ENCODE peak calls at places on chromosomes 7 and 10, in ten cellular contexts. Y is AG09319, U is ovary, T is HCT116, R is psoas muscle, F is sigmoid colon, W is GM23338, E is fibroblast of the aortic adventitia, M is GM13977, V is mesothelial cell of epicardium. N is an unnamed sample.

GRCh38 chr10:22717728-22718127 is 3.4 kb upstream of the PIP4K2A start:
- DNase-seq in Y (no peak), U (no peak), T (no peak), R (no peak), F (no peak), W (no peak), E (no peak), M (no peak), V (no peak), N (no peak)

GRCh38 chr10:48215983-48216505 is 58.5 kb downstream of the FRMPD2 start:
- DNase-seq in Y (no peak), U (no peak), T (no peak), R (no peak), F (no peak), W (no peak), E (no peak), M (no peak), V (no peak), N (no peak)

GRCh38 chr7:102310414-102310815 is 23.7 kb downstream of the SH2B2 start:
- DNase-seq in Y (no peak), U (no peak), T (no peak), R (no peak), F (no peak), W (no peak), E (no peak), M (no peak), V (no peak), N (no peak)

GRCh38 chr10:16984242-16984641 is 145.4 kb downstream of the CUBN start:
- DNase-seq in Y (no peak), U (no peak), T (no peak), R (no peak), F (no peak), W (no peak), E (no peak), M (no peak), V (no peak), N (no peak)

GRCh38 chr7:129664029-129665012 is 52.8 kb downstream of the NRF1 start:
- DNase-seq in Y (peak; percentile 34), U (no peak), T (peak; percentile 45), R (no peak), F (no peak), W (peak; percentile 66), E (peak; percentile 82), M (peak; percentile 71), V (no peak), N (no peak)

GRCh38 chr10:62082729-62083412 is 181.4 kb downstream of the ARID5B start:
- DNase-seq in Y (no peak), U (no peak), T (no peak), R (no peak), F (no peak), W (no peak), E (peak; percentile 90), M (no peak), V (no peak), N (peak; percentile 75)

GRCh38 chr10:15789793-15790525 is 70.2 kb upstream of the ITGA8 start:
- DNase-seq in Y (peak; percentile 61), U (no peak), T (no peak), R (no peak), F (no peak), W (no peak), E (peak; percentile 92), M (no peak), V (no peak), N (no peak)

GRCh38 chr7:41788556-41788955 is 85.7 kb upstream of the INHBA start:
- DNase-seq in Y (no peak), U (no peak), T (no peak), R (no peak), F (no peak), W (no peak), E (no peak), M (no peak), V (no peak), N (no peak)

GRCh38 chr7:155852426-155853301 is 40.4 kb upstream of the SHH start:
- DNase-seq in Y (no peak), U (no peak), T (no peak), R (no peak), F (peak; percentile 28), W (no peak), E (no peak), M (no peak), V (peak; percentile 16), N (no peak)

GRCh38 chr7:102322202-102322715 is 34.0 kb downstream of the SPDYE6 start:
- DNase-seq in Y (no peak), U (no peak), T (no peak), R (no peak), F (no peak), W (no peak), E (no peak), M (peak; percentile 21), V (peak; percentile 10), N (no peak)

GRCh38 chr7:26857534-26858228 is 6.7 kb downstream of the SKAP2 start:
- DNase-seq in Y (no peak), U (peak; percentile 44), T (no peak), R (peak; percentile 55), F (peak; percentile 64), W (peak; percentile 72), E (no peak), M (no peak), V (peak; percentile 58), N (no peak)

GRCh38 chr10:28411648-28412047 is 108.8 kb upstream of the MPP7 start:
- DNase-seq in Y (no peak), U (no peak), T (no peak), R (no peak), F (no peak), W (no peak), E (no peak), M (peak; percentile 42), V (no peak), N (peak; percentile 55)

GRCh38 chr10:24721254-24722106 is 2.2 kb downstream of the ARHGAP21 start:
- DNase-seq in Y (no peak), U (peak; percentile 54), T (no peak), R (peak; percentile 63), F (peak; percentile 72), W (peak; percentile 59), E (peak; percentile 38), M (no peak), V (peak; percentile 48), N (no peak)

GRCh38 chr10:127715782-127716378 is 21.1 kb upstream of the FOXI2 start:
- DNase-seq in Y (no peak), U (no peak), T (peak; percentile 46), R (no peak), F (no peak), W (peak; percentile 67), E (peak; percentile 16), M (peak; percentile 17), V (no peak), N (no peak)

GRCh38 chr7:112573302-112574039 is 92.7 kb downstream of the LSMEM1 start:
- DNase-seq in Y (no peak), U (no peak), T (no peak), R (no peak), F (no peak), W (peak; percentile 24), E (peak; percentile 4), M (no peak), V (no peak), N (no peak)

DNA sequence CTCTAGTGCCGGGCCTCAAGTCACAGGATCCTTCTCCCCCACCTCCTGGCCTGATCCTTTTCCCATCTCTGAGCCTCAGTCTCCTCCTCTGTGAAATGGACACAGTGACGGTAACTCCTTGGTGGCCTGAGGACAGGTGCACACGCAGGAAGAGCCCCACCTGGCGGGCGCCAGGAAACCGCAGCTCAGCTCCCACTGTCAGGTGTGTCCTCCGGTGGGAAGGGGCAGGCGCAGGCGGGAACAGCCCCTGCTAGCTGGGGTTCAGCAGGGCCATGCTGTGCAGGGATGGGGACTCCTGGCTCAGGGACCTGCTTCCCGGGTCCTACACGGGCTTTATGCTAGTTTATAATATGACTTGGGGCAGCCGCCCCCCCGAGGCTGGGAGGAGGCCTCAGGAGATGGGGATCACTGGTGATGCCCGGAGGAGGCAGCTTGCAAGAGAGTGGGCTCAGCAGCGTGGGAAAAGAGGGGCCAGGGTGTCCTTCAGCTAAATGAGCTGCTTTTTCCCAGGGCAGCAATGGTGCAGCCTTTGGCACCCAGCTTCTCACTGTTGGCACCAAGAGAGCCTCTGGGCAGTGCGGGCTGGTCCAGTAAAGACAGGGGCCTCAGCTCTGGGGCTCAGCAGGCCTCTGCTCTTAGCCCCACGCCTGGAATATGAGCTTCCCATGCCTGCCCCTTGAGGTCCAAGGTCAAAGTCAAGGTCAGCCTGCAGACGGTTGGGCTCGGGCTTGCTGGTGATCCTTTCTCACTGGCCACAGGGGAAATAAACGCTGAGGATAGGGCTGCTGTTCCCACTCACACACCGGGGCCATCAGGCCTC is 68.0 kb upstream of the FAM20C start:
- DNase-seq in Y (no peak), U (no peak), T (no peak), R (no peak), F (peak; percentile 55), W (peak; percentile 52), E (no peak), M (no peak), V (no peak), N (no peak)
- TF ChIP-seq CTCF in Y (no peak), U (no peak), T (peak; percentile 74), R (no peak), F (no peak), W (peak; percentile 62), E (no peak), M (no peak), V (no peak), N (no peak)

GRCh38 chr10:132297521-132297920 is 10.2 kb downstream of the STK32C start:
- DNase-seq in Y (no peak), U (peak; percentile 7), T (no peak), R (no peak), F (peak; percentile 25), W (peak; percentile 69), E (no peak), M (no peak), V (no peak), N (no peak)
- TF ChIP-seq CTCF in Y (no peak), U (no peak), T (no peak), R (no peak), F (no peak), W (peak; percentile 20), E (no peak), M (no peak), V (no peak), N (no peak)

GRCh38 chr7:38368191-38368605 is 94.8 kb upstream of the TARP start:
- DNase-seq in Y (no peak), U (peak; percentile 55), T (peak; percentile 83), R (peak; percentile 73), F (peak; percentile 66), W (peak; percentile 93), E (peak; percentile 50), M (peak; percentile 62), V (peak; percentile 68), N (peak; percentile 80)
- TF ChIP-seq CTCF in Y (peak; percentile 71), U (no peak), T (peak; percentile 97), R (peak; percentile 37), F (peak; percentile 10), W (peak; percentile 98), E (peak; percentile 78), M (peak; percentile 89), V (peak; percentile 35), N (peak; percentile 69)

GRCh38 chr7:115600196-115600595 is 430.4 kb downstream of the TFEC start:
- DNase-seq in Y (no peak), U (no peak), T (no peak), R (no peak), F (no peak), W (no peak), E (peak; percentile 37), M (no peak), V (no peak), N (no peak)

DNA sequence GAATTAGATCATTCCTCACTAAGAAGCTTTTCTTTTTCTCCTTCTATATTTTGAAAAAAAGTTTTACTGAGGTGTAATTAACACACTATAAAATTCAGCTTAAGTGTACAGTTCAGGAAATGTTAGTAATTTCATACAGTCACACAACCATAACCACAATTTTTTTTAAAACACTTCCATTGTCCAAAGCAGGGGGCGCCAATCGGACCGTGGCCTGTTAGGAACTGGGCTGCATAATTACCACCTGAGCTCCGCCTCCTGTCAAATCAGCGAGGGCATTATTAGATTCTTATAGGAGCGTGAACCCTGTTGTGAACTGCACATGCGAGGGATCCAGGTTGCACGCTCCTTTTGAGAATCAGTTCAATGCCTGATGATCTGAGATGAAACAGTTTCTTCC is 427.1 kb downstream of the TFEC start:
- DNase-seq in Y (no peak), U (no peak), T (no peak), R (no peak), F (no peak), W (no peak), E (no peak), M (no peak), V (no peak), N (no peak)
- TF ChIP-seq CTCF in Y (no peak), U (no peak), T (peak; percentile 34), R (no peak), F (no peak), W (peak; percentile 46), E (no peak), M (no peak), V (peak; percentile 22), N (no peak)